ENCODE peak calls at places on chromosome 1, in nine cellular contexts. E, O, Z, S, T, B, H, A and X are unnamed samples.

GRCh38 chr1:228039006-228039481 is 32.2 kb downstream of the WNT3A start:
- DNase-seq in Z (no peak), S (no peak), O (no peak), B (no peak), T (peak), A (no peak), H (no peak), E (no peak), X (no peak)

GRCh38 chr1:175597969-175598765 is 145.2 kb downstream of the TNR start:
- DNase-seq in B (no peak), A (peak), T (no peak), S (no peak), E (no peak), O (no peak), Z (peak), H (no peak), X (no peak)

GRCh38 chr1:95208876-95209275 is 25.1 kb upstream of the RWDD3 start:
- DNase-seq in H (no peak), Z (no peak), B (no peak), E (no peak), S (no peak), O (no peak), T (no peak), A (no peak), X (no peak)

GRCh38 chr1:186155594-186155993 is 219.5 kb downstream of the TPR start:
- DNase-seq in E (peak), H (no peak), B (no peak), T (no peak), Z (peak), S (no peak), A (peak), O (peak), X (peak)

GRCh38 chr1:180926164-180926981 is 13.7 kb downstream of the KIAA1614 start:
- DNase-seq in A (peak), E (peak), O (peak), T (no peak), S (no peak), H (no peak), Z (peak), B (no peak), X (no peak)

GRCh38 chr1:241654641-241655040 is 2.6 kb downstream of the WDR64 start:
- DNase-seq in A (no peak), S (no peak), T (no peak), H (no peak), O (no peak), Z (no peak), B (no peak), E (no peak), X (no peak)

GRCh38 chr1:51575406-51576084 is 41.3 kb upstream of the OSBPL9 start:
- DNase-seq in A (no peak), S (no peak), B (no peak), H (no peak), Z (peak), T (no peak), E (peak), O (no peak), X (peak)

GRCh38 chr1:223504741-223505140 is 111.5 kb downstream of the CCDC185 start:
- DNase-seq in H (peak), B (no peak), A (peak), S (no peak), Z (peak), O (no peak), T (no peak), E (peak), X (peak)

GRCh38 chr1:94608852-94609570 is 67.5 kb upstream of the F3 start:
- DNase-seq in Z (no peak), S (no peak), T (no peak), E (peak), O (no peak), B (no peak), H (no peak), A (no peak), X (no peak)

GRCh38 chr1:24898909-24899439 is 31.1 kb downstream of the RUNX3 start:
- DNase-seq in O (no peak), H (peak), T (peak), B (no peak), Z (no peak), A (no peak), E (no peak), S (peak), X (no peak)

GRCh38 chr1:162187676-162188075 is 118.2 kb downstream of the NOS1AP start:
- DNase-seq in H (no peak), A (no peak), O (no peak), Z (peak), E (peak), S (no peak), B (no peak), T (no peak), X (no peak)